ENCODE peak calls at places on chromosomes 16 and 17, in seven cellular contexts. One of them, this sample, is unnamed.

GRCh38 chr17:16444258-16444886 is 29.0 kb downstream of the TRPV2 start:
- DNase-seq in fibroblast of pulmonary artery: no peak
- DNase-seq in colonic mucosa: no peak
- DNase-seq in activated CD8-positive, alpha-beta T cell treated with anti-CD3 and anti-CD28 coated beads for 36 hours: no peak
- DNase-seq in uterus: no peak
- DNase-seq in AG04450: no peak
- DNase-seq in right lobe of liver: no peak
- DNase-seq in this sample: no peak

GRCh38 chr17:7713782-7714181 is 3.8 kb upstream of the DNAH2 start:
- DNase-seq in activated CD8-positive, alpha-beta T cell treated with anti-CD3 and anti-CD28 coated beads for 36 hours: no peak
- DNase-seq in colonic mucosa: no peak
- DNase-seq in AG04450: no peak
- DNase-seq in uterus: no peak
- DNase-seq in right lobe of liver: no peak
- DNase-seq in fibroblast of pulmonary artery: no peak
- DNase-seq in this sample: no peak

GRCh38 chr17:71436479-71436878 is 684.3 kb upstream of the SOX9 start:
- DNase-seq in uterus: no peak
- DNase-seq in right lobe of liver: no peak
- DNase-seq in AG04450: no peak
- DNase-seq in activated CD8-positive, alpha-beta T cell treated with anti-CD3 and anti-CD28 coated beads for 36 hours: no peak
- DNase-seq in fibroblast of pulmonary artery: no peak
- DNase-seq in colonic mucosa: no peak
- DNase-seq in this sample: no peak

GRCh38 chr17:75301502-75302206 is 12.4 kb upstream of the SLC25A19 start:
- DNase-seq in fibroblast of pulmonary artery: no peak
- DNase-seq in activated CD8-positive, alpha-beta T cell treated with anti-CD3 and anti-CD28 coated beads for 36 hours: no peak
- DNase-seq in colonic mucosa: no peak
- DNase-seq in right lobe of liver: no peak
- DNase-seq in AG04450: no peak
- DNase-seq in uterus: no peak
- DNase-seq in this sample: no peak

GRCh38 chr17:7873051-7873450 is 15.2 kb downstream of the CYB5D1 start:
- DNase-seq in uterus: no peak
- DNase-seq in AG04450: no peak
- DNase-seq in colonic mucosa: no peak
- DNase-seq in activated CD8-positive, alpha-beta T cell treated with anti-CD3 and anti-CD28 coated beads for 36 hours: no peak
- DNase-seq in fibroblast of pulmonary artery: peak; percentile 23
- DNase-seq in right lobe of liver: no peak
- DNase-seq in this sample: no peak

GRCh38 chr17:4160294-4160859 is 17.4 kb downstream of the CYB5D2 start:
- DNase-seq in uterus: no peak
- DNase-seq in right lobe of liver: no peak
- DNase-seq in colonic mucosa: no peak
- DNase-seq in AG04450: no peak
- DNase-seq in fibroblast of pulmonary artery: no peak
- DNase-seq in activated CD8-positive, alpha-beta T cell treated with anti-CD3 and anti-CD28 coated beads for 36 hours: no peak
- DNase-seq in this sample: no peak

GRCh38 chr17:31696184-31696602 is 162.9 kb downstream of the COPRS start:
- DNase-seq in activated CD8-positive, alpha-beta T cell treated with anti-CD3 and anti-CD28 coated beads for 36 hours: no peak
- DNase-seq in AG04450: peak; percentile 84
- DNase-seq in right lobe of liver: peak; percentile 56
- DNase-seq in colonic mucosa: peak; percentile 40
- DNase-seq in fibroblast of pulmonary artery: peak; percentile 84
- DNase-seq in uterus: peak; percentile 86
- DNase-seq in this sample: no peak

GRCh38 chr17:66996926-66997325 is 32.4 kb downstream of the CACNG4 start:
- DNase-seq in uterus: no peak
- DNase-seq in fibroblast of pulmonary artery: no peak
- DNase-seq in colonic mucosa: no peak
- DNase-seq in right lobe of liver: no peak
- DNase-seq in activated CD8-positive, alpha-beta T cell treated with anti-CD3 and anti-CD28 coated beads for 36 hours: no peak
- DNase-seq in AG04450: no peak
- DNase-seq in this sample: no peak

GRCh38 chr16:21104124-21104860 is 46.4 kb downstream of the DNAH3 start:
- DNase-seq in activated CD8-positive, alpha-beta T cell treated with anti-CD3 and anti-CD28 coated beads for 36 hours: no peak
- DNase-seq in colonic mucosa: no peak
- DNase-seq in uterus: no peak
- DNase-seq in right lobe of liver: no peak
- DNase-seq in AG04450: no peak
- DNase-seq in fibroblast of pulmonary artery: peak; percentile 65
- DNase-seq in this sample: no peak

GRCh38 chr16:4982056-4982867 is 24.1 kb downstream of the SEC14L5 start:
- DNase-seq in right lobe of liver: no peak
- DNase-seq in colonic mucosa: no peak
- DNase-seq in activated CD8-positive, alpha-beta T cell treated with anti-CD3 and anti-CD28 coated beads for 36 hours: no peak
- DNase-seq in uterus: no peak
- DNase-seq in AG04450: no peak
- DNase-seq in fibroblast of pulmonary artery: no peak
- DNase-seq in this sample: no peak

GRCh38 chr17:404703-405102 is 52.1 kb upstream of the RPH3AL start:
- DNase-seq in AG04450: no peak
- DNase-seq in right lobe of liver: no peak
- DNase-seq in fibroblast of pulmonary artery: no peak
- DNase-seq in colonic mucosa: no peak
- DNase-seq in activated CD8-positive, alpha-beta T cell treated with anti-CD3 and anti-CD28 coated beads for 36 hours: no peak
- DNase-seq in uterus: no peak
- DNase-seq in this sample: no peak

DNA sequence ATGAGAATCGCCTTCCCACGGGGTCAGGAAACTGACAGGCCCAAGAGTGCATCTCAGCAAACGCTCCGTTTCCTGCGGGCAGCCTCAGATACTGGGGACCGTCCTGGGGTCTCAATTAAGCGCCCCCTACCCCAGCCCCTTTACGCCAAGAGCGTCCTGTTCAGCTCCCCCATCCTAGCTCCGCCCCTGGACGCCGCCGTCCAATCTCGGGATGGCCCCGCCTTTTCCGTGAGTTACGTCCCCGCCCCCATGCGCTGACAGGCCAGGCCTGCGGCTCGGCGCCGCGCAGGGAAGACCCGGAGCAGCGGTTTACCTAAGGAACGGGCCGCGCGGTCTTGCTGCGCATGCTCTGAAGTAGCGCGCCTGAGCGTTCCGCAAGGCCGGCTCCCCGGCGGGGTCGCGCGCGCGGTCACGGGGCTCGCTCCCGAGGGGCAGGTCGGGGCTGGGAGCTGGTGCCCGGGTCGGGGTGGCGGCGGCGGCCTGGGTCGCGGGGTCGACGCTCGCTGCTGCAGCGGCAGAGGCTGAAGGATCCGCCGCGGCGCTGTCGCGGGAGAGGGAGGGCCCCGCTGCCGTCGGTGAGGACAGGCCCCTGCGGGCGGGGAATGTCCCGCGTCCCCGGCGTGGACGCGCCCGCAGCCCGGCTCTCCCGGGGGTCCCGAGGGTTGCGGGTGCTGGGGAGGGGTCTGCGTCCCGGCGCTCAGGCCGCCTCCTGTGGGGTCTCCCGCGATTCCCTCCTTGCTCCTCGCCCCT is at the start of gene FLYWCH1:
- DNase-seq in right lobe of liver: peak; percentile 99
- DNase-seq in fibroblast of pulmonary artery: peak; percentile 99
- DNase-seq in activated CD8-positive, alpha-beta T cell treated with anti-CD3 and anti-CD28 coated beads for 36 hours: peak; percentile 99
- DNase-seq in uterus: peak; percentile 99
- DNase-seq in colonic mucosa: peak; percentile 99
- DNase-seq in AG04450: peak; percentile 94
- DNase-seq in this sample: peak; percentile 97
- TF ChIP-seq CTCF in right lobe of liver: no peak
- TF ChIP-seq CTCF in fibroblast of pulmonary artery: no peak
- TF ChIP-seq CTCF in activated CD8-positive, alpha-beta T cell treated with anti-CD3 and anti-CD28 coated beads for 36 hours: no peak
- TF ChIP-seq CTCF in uterus: peak; percentile 59
- TF ChIP-seq CTCF in colonic mucosa: no peak
- TF ChIP-seq CTCF in AG04450: no peak
- TF ChIP-seq CTCF in this sample: no peak

GRCh38 chr17:28471531-28472342 is 1.7 kb upstream of the SLC13A2 start:
- DNase-seq in uterus: no peak
- DNase-seq in colonic mucosa: no peak
- DNase-seq in activated CD8-positive, alpha-beta T cell treated with anti-CD3 and anti-CD28 coated beads for 36 hours: no peak
- DNase-seq in AG04450: no peak
- DNase-seq in right lobe of liver: no peak
- DNase-seq in fibroblast of pulmonary artery: no peak
- DNase-seq in this sample: no peak

GRCh38 chr17:28474035-28474640 is 694 bp downstream of the SLC13A2 start:
- DNase-seq in colonic mucosa: no peak
- DNase-seq in activated CD8-positive, alpha-beta T cell treated with anti-CD3 and anti-CD28 coated beads for 36 hours: no peak
- DNase-seq in AG04450: no peak
- DNase-seq in uterus: no peak
- DNase-seq in fibroblast of pulmonary artery: no peak
- DNase-seq in right lobe of liver: no peak
- DNase-seq in this sample: no peak

GRCh38 chr17:28475151-28475900 is 1.9 kb downstream of the SLC13A2 start:
- DNase-seq in activated CD8-positive, alpha-beta T cell treated with anti-CD3 and anti-CD28 coated beads for 36 hours: no peak
- DNase-seq in right lobe of liver: no peak
- DNase-seq in colonic mucosa: peak; percentile 72
- DNase-seq in uterus: no peak
- DNase-seq in fibroblast of pulmonary artery: no peak
- DNase-seq in AG04450: no peak
- DNase-seq in this sample: no peak

GRCh38 chr17:28472871-28473497 is 460 bp upstream of the SLC13A2 start:
- DNase-seq in AG04450: no peak
- DNase-seq in activated CD8-positive, alpha-beta T cell treated with anti-CD3 and anti-CD28 coated beads for 36 hours: no peak
- DNase-seq in uterus: no peak
- DNase-seq in fibroblast of pulmonary artery: no peak
- DNase-seq in colonic mucosa: peak; percentile 63
- DNase-seq in right lobe of liver: no peak
- DNase-seq in this sample: no peak

DNA sequence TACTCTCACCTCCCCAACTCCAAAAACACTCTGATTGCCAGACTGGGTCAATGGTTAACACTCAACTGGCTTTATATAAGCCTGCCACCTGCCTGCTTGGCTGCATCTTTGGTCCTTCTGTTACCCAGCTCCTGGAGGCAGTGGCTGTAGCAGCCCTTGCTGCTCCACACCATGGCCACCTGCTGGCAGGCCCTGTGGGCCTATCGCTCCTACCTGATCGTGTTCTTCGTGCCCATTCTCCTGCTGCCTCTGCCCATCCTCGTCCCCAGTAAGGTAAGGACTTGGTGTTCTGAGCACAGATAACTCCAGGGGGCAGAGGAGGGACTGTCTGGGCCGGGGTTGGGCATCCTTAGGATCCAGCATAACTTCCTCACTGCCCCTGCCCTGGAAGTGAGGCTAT is at the start of gene SLC13A2:
- DNase-seq in activated CD8-positive, alpha-beta T cell treated with anti-CD3 and anti-CD28 coated beads for 36 hours: no peak
- DNase-seq in fibroblast of pulmonary artery: no peak
- DNase-seq in right lobe of liver: peak; percentile 43
- DNase-seq in uterus: no peak
- DNase-seq in colonic mucosa: peak; percentile 82
- DNase-seq in AG04450: no peak
- DNase-seq in this sample: no peak
- TF ChIP-seq CTCF in activated CD8-positive, alpha-beta T cell treated with anti-CD3 and anti-CD28 coated beads for 36 hours: no peak
- TF ChIP-seq CTCF in fibroblast of pulmonary artery: no peak
- TF ChIP-seq CTCF in right lobe of liver: peak; percentile 25
- TF ChIP-seq CTCF in uterus: no peak
- TF ChIP-seq CTCF in colonic mucosa: peak; percentile 25
- TF ChIP-seq CTCF in AG04450: no peak
- TF ChIP-seq CTCF in this sample: no peak

GRCh38 chr16:88506723-88507122 is 53.6 kb downstream of the ZFPM1 start:
- DNase-seq in fibroblast of pulmonary artery: no peak
- DNase-seq in colonic mucosa: no peak
- DNase-seq in AG04450: no peak
- DNase-seq in activated CD8-positive, alpha-beta T cell treated with anti-CD3 and anti-CD28 coated beads for 36 hours: no peak
- DNase-seq in right lobe of liver: no peak
- DNase-seq in uterus: no peak
- DNase-seq in this sample: no peak

GRCh38 chr16:88503771-88504488 is 50.9 kb downstream of the ZFPM1 start:
- DNase-seq in AG04450: no peak
- DNase-seq in right lobe of liver: no peak
- DNase-seq in colonic mucosa: no peak
- DNase-seq in activated CD8-positive, alpha-beta T cell treated with anti-CD3 and anti-CD28 coated beads for 36 hours: no peak
- DNase-seq in fibroblast of pulmonary artery: no peak
- DNase-seq in uterus: no peak
- DNase-seq in this sample: no peak

GRCh38 chr16:88504489-88505404 is 51.7 kb downstream of the ZFPM1 start:
- DNase-seq in activated CD8-positive, alpha-beta T cell treated with anti-CD3 and anti-CD28 coated beads for 36 hours: no peak
- DNase-seq in uterus: no peak
- DNase-seq in right lobe of liver: peak; percentile 86
- DNase-seq in fibroblast of pulmonary artery: no peak
- DNase-seq in colonic mucosa: peak; percentile 42
- DNase-seq in AG04450: no peak
- DNase-seq in this sample: no peak

GRCh38 chr16:88507231-88507743 is 54.2 kb downstream of the ZFPM1 start:
- DNase-seq in uterus: no peak
- DNase-seq in colonic mucosa: no peak
- DNase-seq in activated CD8-positive, alpha-beta T cell treated with anti-CD3 and anti-CD28 coated beads for 36 hours: no peak
- DNase-seq in right lobe of liver: no peak
- DNase-seq in AG04450: no peak
- DNase-seq in fibroblast of pulmonary artery: no peak
- DNase-seq in this sample: no peak

GRCh38 chr16:88505405-88506082 is 52.5 kb downstream of the ZFPM1 start:
- DNase-seq in activated CD8-positive, alpha-beta T cell treated with anti-CD3 and anti-CD28 coated beads for 36 hours: peak; percentile 87
- DNase-seq in AG04450: no peak
- DNase-seq in fibroblast of pulmonary artery: peak; percentile 24
- DNase-seq in colonic mucosa: peak; percentile 94
- DNase-seq in uterus: no peak
- DNase-seq in right lobe of liver: peak; percentile 88
- DNase-seq in this sample: peak; percentile 57
- TF ChIP-seq CTCF in activated CD8-positive, alpha-beta T cell treated with anti-CD3 and anti-CD28 coated beads for 36 hours: peak; percentile 41
- TF ChIP-seq CTCF in AG04450: peak; percentile 30
- TF ChIP-seq CTCF in fibroblast of pulmonary artery: peak; percentile 42
- TF ChIP-seq CTCF in colonic mucosa: peak; percentile 67
- TF ChIP-seq CTCF in uterus: peak; percentile 35
- TF ChIP-seq CTCF in right lobe of liver: peak; percentile 62
- TF ChIP-seq CTCF in this sample: no peak

DNA sequence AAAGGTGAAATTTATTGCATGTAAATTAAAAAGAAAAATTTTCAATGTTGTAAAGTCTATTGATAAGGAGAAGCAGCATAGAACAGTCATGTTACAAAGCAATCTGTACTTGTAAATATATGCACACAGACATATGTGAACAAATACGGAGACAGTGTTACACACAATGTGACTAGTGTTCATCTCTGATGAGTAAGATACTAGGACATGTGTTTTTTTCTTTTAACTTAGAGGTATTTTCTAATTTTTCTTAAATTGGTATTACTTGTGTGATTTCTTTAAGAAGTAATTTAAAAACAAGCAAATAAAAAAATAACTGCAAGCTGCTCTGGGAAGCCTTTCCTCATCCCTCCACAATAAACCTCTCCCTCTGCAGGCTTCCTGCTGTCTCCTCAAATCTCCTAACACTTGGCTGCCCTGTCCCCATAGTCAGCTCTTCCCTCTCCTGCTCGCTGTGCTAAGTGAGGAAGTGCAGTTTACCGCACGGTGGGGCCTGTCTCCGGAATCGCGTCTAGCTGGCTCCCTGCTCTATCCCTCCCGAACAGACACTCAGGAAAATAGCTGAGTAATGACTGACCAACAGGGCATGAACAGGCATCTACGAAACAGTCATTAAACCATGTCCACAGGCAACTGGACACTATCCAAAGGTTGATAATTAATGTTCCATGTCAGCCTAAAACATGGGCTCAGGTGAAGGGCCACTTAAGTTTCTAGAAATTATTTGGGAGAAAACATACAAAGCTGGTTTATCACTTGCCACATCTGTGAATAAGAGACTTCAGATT is 35.9 kb downstream of the CMTM4 start:
- DNase-seq in fibroblast of pulmonary artery: peak; percentile 87
- DNase-seq in activated CD8-positive, alpha-beta T cell treated with anti-CD3 and anti-CD28 coated beads for 36 hours: no peak
- DNase-seq in colonic mucosa: peak; percentile 46
- DNase-seq in right lobe of liver: peak; percentile 73
- DNase-seq in AG04450: peak; percentile 41
- DNase-seq in uterus: peak; percentile 69
- DNase-seq in this sample: no peak
- TF ChIP-seq CTCF in fibroblast of pulmonary artery: peak; percentile 43
- TF ChIP-seq CTCF in activated CD8-positive, alpha-beta T cell treated with anti-CD3 and anti-CD28 coated beads for 36 hours: no peak
- TF ChIP-seq CTCF in colonic mucosa: no peak
- TF ChIP-seq CTCF in right lobe of liver: peak; percentile 24
- TF ChIP-seq CTCF in AG04450: peak; percentile 49
- TF ChIP-seq CTCF in uterus: peak; percentile 31
- TF ChIP-seq CTCF in this sample: no peak

GRCh38 chr17:78488867-78489634 is 88.1 kb downstream of the DNAH17 start:
- DNase-seq in uterus: no peak
- DNase-seq in AG04450: no peak
- DNase-seq in right lobe of liver: no peak
- DNase-seq in activated CD8-positive, alpha-beta T cell treated with anti-CD3 and anti-CD28 coated beads for 36 hours: no peak
- DNase-seq in fibroblast of pulmonary artery: no peak
- DNase-seq in colonic mucosa: no peak
- DNase-seq in this sample: no peak
- TF ChIP-seq CTCF in uterus: no peak
- TF ChIP-seq CTCF in AG04450: no peak
- TF ChIP-seq CTCF in right lobe of liver: no peak
- TF ChIP-seq CTCF in activated CD8-positive, alpha-beta T cell treated with anti-CD3 and anti-CD28 coated beads for 36 hours: no peak
- TF ChIP-seq CTCF in fibroblast of pulmonary artery: no peak
- TF ChIP-seq CTCF in colonic mucosa: no peak
- TF ChIP-seq CTCF in this sample: no peak